ENCODE peak calls at places on chromosomes 13 and 19, in ten cellular contexts. E is stimulated activated CD4-positive, alpha-beta T cell treated with anti-CD3 and anti-CD28 coated beads, Interleukin-2, amount 100 ng/mL, for 48 hours; I is stimulated activated CD8-positive, alpha-beta memory T cell treated with anti-CD3 and anti-CD28 coated beads, Interleukin-15, amount 100 ng/mL, for 24 hours; P is effector CD4-positive, alpha-beta T cell; X is pons; N is caudate nucleus; O is M059J; G is activated naive CD4-positive, alpha-beta T cell; D is lung microvascular endothelial cell; H is HS-5. C is an unnamed sample.
A peak's percentile ranks its signal among the peaks of the same experiment; 100 is the strongest.

GRCh38 chr13:47708386-47708785 is 292.7 kb downstream of the SUCLA2 start:
- DNase-seq in E (no peak), I (no peak), P (no peak), X (no peak), N (no peak), O (peak; percentile 79), G (no peak), D (no peak), H (peak; percentile 23), C (no peak)

GRCh38 chr19:14731200-14731599 is 41.4 kb downstream of the ZNF333 start:
- DNase-seq in E (no peak), I (no peak), P (no peak), X (no peak), N (no peak), O (peak; percentile 27), G (no peak), D (no peak), H (no peak), C (no peak)

GRCh38 chr13:50911051-50911690 is 1.6 kb downstream of the RNASEH2B start:
- DNase-seq in E (no peak), I (no peak), P (no peak), X (no peak), N (no peak), O (peak; percentile 20), G (no peak), D (no peak), H (no peak), C (no peak)

GRCh38 chr19:40200352-40201099 is 9.3 kb downstream of the MAP3K10 start:
- DNase-seq in E (no peak), I (no peak), P (no peak), X (no peak), N (no peak), O (peak; percentile 76), G (no peak), D (no peak), H (no peak), C (no peak)

GRCh38 chr13:51883226-51883600 is 21.4 kb downstream of the CCDC70 start:
- DNase-seq in E (no peak), I (no peak), P (no peak), X (no peak), N (no peak), O (no peak), G (no peak), D (no peak), H (no peak), C (no peak)

GRCh38 chr19:42216653-42217521 is 590 bp downstream of the DEDD2 start:
- DNase-seq in E (no peak), I (no peak), P (no peak), X (no peak), N (peak; percentile 0), O (peak; percentile 38), G (peak; percentile 23), D (peak; percentile 52), H (no peak), C (peak; percentile 14)

GRCh38 chr19:1621574-1621973 is 16.3 kb upstream of the UQCR11 start:
- DNase-seq in E (no peak), I (no peak), P (no peak), X (no peak), N (no peak), O (no peak), G (no peak), D (no peak), H (no peak), C (no peak)

GRCh38 chr19:53389591-53390377 is 5.2 kb upstream of the ZNF765 start:
- DNase-seq in E (no peak), I (no peak), P (no peak), X (no peak), N (no peak), O (no peak), G (no peak), D (no peak), H (no peak), C (peak; percentile 25)

GRCh38 chr13:27353166-27353583 is 71.2 kb upstream of the GTF3A start:
- DNase-seq in E (peak; percentile 16), I (no peak), P (no peak), X (peak; percentile 53), N (no peak), O (peak; percentile 77), G (no peak), D (no peak), H (no peak), C (peak; percentile 38)

GRCh38 chr13:113327391-113327765 is 30.3 kb downstream of the LAMP1 start:
- DNase-seq in E (no peak), I (no peak), P (no peak), X (no peak), N (no peak), O (no peak), G (no peak), D (no peak), H (no peak), C (no peak)

GRCh38 chr13:31114641-31115040 is 47.1 kb downstream of the HSPH1 start:
- DNase-seq in E (no peak), I (no peak), P (no peak), X (no peak), N (no peak), O (no peak), G (no peak), D (no peak), H (no peak), C (no peak)

GRCh38 chr19:32172761-32173160 is 172.6 kb upstream of the ZNF507 start:
- DNase-seq in E (no peak), I (no peak), P (no peak), X (no peak), N (no peak), O (no peak), G (no peak), D (no peak), H (no peak), C (no peak)

GRCh38 chr13:24180743-24181384 is 20.3 kb downstream of the SPATA13 start:
- DNase-seq in E (no peak), I (no peak), P (no peak), X (no peak), N (no peak), O (peak; percentile 31), G (no peak), D (no peak), H (no peak), C (no peak)

GRCh38 chr13:24042710-24043440 is 117.6 kb upstream of the SPATA13 start:
- DNase-seq in E (no peak), I (no peak), P (no peak), X (no peak), N (no peak), O (no peak), G (no peak), D (no peak), H (no peak), C (no peak)

GRCh38 chr13:91153372-91153771 is 194.1 kb upstream of the MIR17HG start:
- DNase-seq in E (no peak), I (no peak), P (no peak), X (no peak), N (no peak), O (no peak), G (no peak), D (no peak), H (no peak), C (no peak)

GRCh38 chr13:99572921-99573320 is 71.6 kb downstream of the TM9SF2 start:
- DNase-seq in E (no peak), I (no peak), P (no peak), X (peak; percentile 12), N (no peak), O (no peak), G (no peak), D (no peak), H (no peak), C (no peak)

GRCh38 chr13:76798037-76798436 is 88.2 kb downstream of the KCTD12 start:
- DNase-seq in E (no peak), I (no peak), P (no peak), X (no peak), N (no peak), O (no peak), G (no peak), D (no peak), H (no peak), C (no peak)

GRCh38 chr19:41706741-41707501 is 1.5 kb upstream of the CEACAM5 start:
- DNase-seq in E (peak; percentile 70), I (peak; percentile 32), P (peak; percentile 59), X (no peak), N (no peak), O (peak; percentile 27), G (peak; percentile 51), D (peak; percentile 50), H (no peak), C (peak; percentile 1)

C was measured in globus pallidus.